ENCODE peak calls at places on chromosomes 6 and 20, in seven cellular contexts. K, H, L, O, E, W and B are unnamed samples.

GRCh38 chr20:59770270-59770669 is 163.2 kb downstream of the SYCP2 start:
- DNase-seq in K (no peak), H (no peak), L (peak; percentile 68), O (no peak), E (no peak), W (no peak), B (no peak)

GRCh38 chr6:108068618-108069017 is 5.9 kb downstream of the OSTM1 start:
- DNase-seq in K (no peak), H (no peak), L (no peak), O (no peak), E (no peak), W (no peak), B (peak; percentile 71)

GRCh38 chr20:64152906-64153305 is 11.3 kb upstream of the MYT1 start:
- DNase-seq in K (no peak), H (no peak), L (no peak), O (no peak), E (no peak), W (peak; percentile 95), B (no peak)

GRCh38 chr6:1312444-1313363 is 806 bp downstream of the FOXQ1 start:
- DNase-seq in K (peak; percentile 29), H (no peak), L (peak; percentile 48), O (peak; percentile 65), E (no peak), W (no peak), B (peak; percentile 20)

GRCh38 chr20:9506337-9506821 is 8.0 kb upstream of the LAMP5 start:
- DNase-seq in K (no peak), H (no peak), L (peak; percentile 25), O (no peak), E (no peak), W (no peak), B (no peak)

GRCh38 chr6:157774153-157775135 is 48.6 kb upstream of the SNX9 start:
- DNase-seq in K (no peak), H (peak; percentile 41), L (peak; percentile 64), O (peak; percentile 9), E (no peak), W (no peak), B (no peak)

GRCh38 chr20:41447026-41447425 is 80.4 kb upstream of the EMILIN3 start:
- DNase-seq in K (no peak), H (no peak), L (no peak), O (no peak), E (no peak), W (no peak), B (no peak)

GRCh38 chr6:81031429-81031828 is 721.1 kb downstream of the TENT5A start:
- DNase-seq in K (no peak), H (peak; percentile 15), L (no peak), O (no peak), E (no peak), W (no peak), B (no peak)

GRCh38 chr20:41179961-41180360 is 42.6 kb downstream of the PLCG1 start:
- DNase-seq in K (no peak), H (no peak), L (no peak), O (no peak), E (no peak), W (no peak), B (no peak)

GRCh38 chr6:30685977-30686907 is at the start of gene PPP1R18:
- DNase-seq in K (peak; percentile 81), H (peak; percentile 26), L (peak; percentile 73), O (peak; percentile 54), E (peak; percentile 49), W (peak; percentile 46), B (peak; percentile 91)

GRCh38 chr6:56714982-56715456 is 72.3 kb upstream of the DST start:
- DNase-seq in K (no peak), H (peak; percentile 96), L (no peak), O (no peak), E (no peak), W (no peak), B (no peak)

GRCh38 chr20:12171927-12172581 is 254.4 kb downstream of the BTBD3 start:
- DNase-seq in K (no peak), H (peak; percentile 82), L (no peak), O (no peak), E (no peak), W (peak; percentile 86), B (no peak)

GRCh38 chr6:168536665-168537249 is 95.8 kb downstream of the SMOC2 start:
- DNase-seq in K (no peak), H (no peak), L (no peak), O (no peak), E (no peak), W (no peak), B (no peak)

GRCh38 chr6:86581833-86582232 is 355.5 kb upstream of the HTR1E start:
- DNase-seq in K (no peak), H (no peak), L (no peak), O (no peak), E (no peak), W (no peak), B (no peak)

GRCh38 chr6:146357578-146358340 is 185.9 kb upstream of the RAB32 start:
- DNase-seq in K (no peak), H (peak; percentile 66), L (no peak), O (no peak), E (no peak), W (no peak), B (no peak)

GRCh38 chr6:98845201-98846020 is 11.0 kb downstream of the POU3F2 start:
- DNase-seq in K (peak; percentile 35), H (peak; percentile 83), L (peak; percentile 80), O (peak; percentile 92), E (peak; percentile 88), W (peak; percentile 52), B (peak; percentile 74)

GRCh38 chr6:98832282-98833100 is 1.9 kb upstream of the POU3F2 start:
- DNase-seq in K (no peak), H (no peak), L (peak; percentile 25), O (peak; percentile 82), E (peak; percentile 82), W (peak; percentile 10), B (no peak)

GRCh38 chr6:109349419-109349987 is 32.8 kb downstream of the CD164 start:
- DNase-seq in K (no peak), H (peak; percentile 9), L (no peak), O (no peak), E (no peak), W (peak; percentile 38), B (no peak)

GRCh38 chr20:37543828-37544227 is 16.2 kb upstream of the BLCAP start:
- DNase-seq in K (no peak), H (no peak), L (no peak), O (no peak), E (no peak), W (no peak), B (no peak)

GRCh38 chr6:158621694-158622544 is 22.6 kb downstream of the DYNLT1 start:
- DNase-seq in K (no peak), H (no peak), L (no peak), O (no peak), E (no peak), W (no peak), B (no peak)

GRCh38 chr6:166958926-166959861 is 2.8 kb upstream of the RNASET2 start:
- DNase-seq in K (no peak), H (no peak), L (no peak), O (no peak), E (no peak), W (no peak), B (peak; percentile 66)

GRCh38 chr6:147905721-147906120 is 397.2 kb downstream of the SAMD5 start:
- DNase-seq in K (no peak), H (no peak), L (no peak), O (no peak), E (no peak), W (no peak), B (no peak)

GRCh38 chr6:163872335-163872734 is 457.8 kb downstream of the QKI start:
- DNase-seq in K (no peak), H (no peak), L (no peak), O (no peak), E (no peak), W (no peak), B (no peak)

GRCh38 chr6:24613361-24614047 is 32.5 kb downstream of the KIAA0319 start:
- DNase-seq in K (no peak), H (no peak), L (no peak), O (peak; percentile 15), E (no peak), W (no peak), B (no peak)

GRCh38 chr6:11008821-11009220 is 35.3 kb downstream of the ELOVL2 start:
- DNase-seq in K (no peak), H (no peak), L (no peak), O (no peak), E (no peak), W (no peak), B (no peak)